ENCODE peak calls at places on chromosome X, in four cellular contexts. S is fibroblast of the aortic adventitia, P is foreskin fibroblast, H is Panc1. U is an unnamed sample.

GRCh38 chrX:124217289-124218251 is 114.9 kb upstream of the TEX13D start:
- DNase-seq in S (no peak), P (peak), H (no peak), U (no peak)

GRCh38 chrX:2552621-2553297 is 52.0 kb upstream of the DHRSX start:
- DNase-seq in S (peak), P (peak), H (no peak), U (peak)

GRCh38 chrX:110432831-110433230 is 74.2 kb downstream of the RTL9 start:
- DNase-seq in S (no peak), P (no peak), H (no peak), U (no peak)

GRCh38 chrX:44039556-44039955 is 66.4 kb upstream of the NDP start:
- DNase-seq in S (no peak), P (no peak), H (no peak), U (no peak)

GRCh38 chrX:70174754-70175153 is 2.5 kb upstream of the DGAT2L6 start:
- DNase-seq in S (peak), P (peak), H (no peak), U (no peak)

GRCh38 chrX:136711147-136711546 is 63.2 kb downstream of the CD40LG start:
- DNase-seq in S (peak), P (peak), H (no peak), U (no peak)

GRCh38 chrX:123561439-123562215 is 171.2 kb downstream of the THOC2 start:
- DNase-seq in S (no peak), P (no peak), H (no peak), U (no peak)

GRCh38 chrX:12975999-12976558 is 1.2 kb downstream of the TMSB4X start:
- DNase-seq in S (peak), P (peak), H (no peak), U (no peak)

GRCh38 chrX:100745806-100746537 is 14.1 kb upstream of the SYTL4 start:
- DNase-seq in S (no peak), P (peak), H (no peak), U (no peak)

GRCh38 chrX:41522681-41523080 is 75.5 kb downstream of the NYX start:
- DNase-seq in S (no peak), P (no peak), H (no peak), U (no peak)

GRCh38 chrX:44748014-44748413 is 95.8 kb upstream of the DUSP21 start:
- DNase-seq in S (peak), P (peak), H (no peak), U (no peak)

GRCh38 chrX:148466292-148466691 is 34.1 kb upstream of the AFF2 start:
- DNase-seq in S (no peak), P (no peak), H (no peak), U (no peak)

GRCh38 chrX:109818921-109819320 is 85.9 kb upstream of the ACSL4 start:
- DNase-seq in S (no peak), P (peak), H (no peak), U (no peak)

GRCh38 chrX:13764765-13765164 is 30.2 kb downstream of the OFD1 start:
- DNase-seq in S (no peak), P (peak), H (no peak), U (no peak)

GRCh38 chrX:3699841-3700381 is 13.5 kb downstream of the PRKX start:
- DNase-seq in S (peak), P (peak), H (no peak), U (no peak)

GRCh38 chrX:107731831-107732502 is 43.6 kb downstream of the TSC22D3 start:
- DNase-seq in S (peak), P (peak), H (no peak), U (peak)

GRCh38 chrX:110462957-110463356 is 104.3 kb downstream of the RTL9 start:
- DNase-seq in S (peak), P (peak), H (no peak), U (no peak)

GRCh38 chrX:151713859-151714258 is 2.0 kb upstream of the FATE1 start:
- DNase-seq in S (peak), P (peak), H (peak), U (no peak)

GRCh38 chrX:73812256-73812655 is 249.3 kb downstream of the CHIC1 start:
- DNase-seq in S (no peak), P (peak), H (no peak), U (no peak)

GRCh38 chrX:151176351-151176750 is at the start of gene GPR50:
- DNase-seq in S (no peak), P (no peak), H (no peak), U (no peak)

GRCh38 chrX:47619486-47620302 is at the start of gene SYN1:
- DNase-seq in S (peak), P (peak), H (no peak), U (no peak)

GRCh38 chrX:111041018-111041462 is 55.0 kb upstream of the PAK3 start:
- DNase-seq in S (peak), P (peak), H (no peak), U (peak)

GRCh38 chrX:38798956-38799355 is 2.3 kb upstream of the MID1IP1 start:
- DNase-seq in S (peak), P (peak), H (no peak), U (no peak)

GRCh38 chrX:132741706-132742105 is 216.7 kb downstream of the HS6ST2 start:
- DNase-seq in S (no peak), P (no peak), H (no peak), U (no peak)

GRCh38 chrX:63744850-63745249 is 40.2 kb downstream of the ARHGEF9 start:
- DNase-seq in S (no peak), P (no peak), H (no peak), U (no peak)

GRCh38 chrX:12974797-12975669 is at the start of gene TMSB4X:
- DNase-seq in S (peak), P (peak), H (no peak), U (peak)

GRCh38 chrX:136143714-136144113 is 3.6 kb upstream of the FHL1 start:
- DNase-seq in S (no peak), P (no peak), H (no peak), U (no peak)

GRCh38 chrX:48785156-48785524 is 1.2 kb upstream of the GATA1 start:
- DNase-seq in S (no peak), P (no peak), H (no peak), U (no peak)

GRCh38 chrX:22159071-22159470 is 113.6 kb upstream of the CBLL2 start:
- DNase-seq in S (peak), P (peak), H (no peak), U (no peak)

GRCh38 chrX:23610491-23610890 is 56.8 kb upstream of the PRDX4 start:
- DNase-seq in S (no peak), P (peak), H (no peak), U (no peak)

GRCh38 chrX:9788908-9789307 is 2.7 kb downstream of the SHROOM2 start:
- DNase-seq in S (no peak), P (peak), H (no peak), U (no peak)

GRCh38 chrX:21972721-21973120 is 32.2 kb downstream of the SMS start:
- DNase-seq in S (peak), P (peak), H (no peak), U (peak)

GRCh38 chrX:20317873-20318272 is 51.2 kb upstream of the RPS6KA3 start:
- DNase-seq in S (peak), P (no peak), H (no peak), U (no peak)

GRCh38 chrX:9614016-9614415 is 149.2 kb downstream of the TBL1X start:
- DNase-seq in S (peak), P (peak), H (no peak), U (no peak)

GRCh38 chrX:132965461-132965860 is 7.0 kb upstream of the HS6ST2 start:
- DNase-seq in S (no peak), P (no peak), H (no peak), U (no peak)

GRCh38 chrX:148905376-148905775 is 405.0 kb downstream of the AFF2 start:
- DNase-seq in S (no peak), P (no peak), H (no peak), U (no peak)

DNA sequence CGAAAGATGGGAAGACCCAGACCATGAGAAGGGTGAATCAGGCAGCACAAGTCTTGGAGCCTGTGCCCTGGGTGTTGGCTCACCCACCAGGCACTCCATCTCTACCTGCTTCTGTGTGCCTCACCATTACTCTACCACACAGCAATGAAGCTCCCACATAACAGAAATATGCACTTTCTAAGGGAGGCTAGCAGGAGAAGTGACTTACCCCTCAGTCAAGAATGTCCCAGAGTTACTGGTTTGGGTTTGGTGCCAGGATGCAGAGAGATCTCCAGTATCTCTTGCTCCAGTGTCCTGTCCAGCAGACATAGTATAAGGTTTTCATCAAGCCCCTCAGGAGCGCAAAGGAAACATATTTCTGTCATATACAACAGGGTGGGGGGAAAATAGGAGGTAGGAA is 11.3 kb upstream of the RAB40A start:
- DNase-seq in S (no peak), P (peak), H (no peak), U (no peak)
- H3K4me3 ChIP-seq in S (no peak), P (no peak), H (no peak), U (no peak)

DNA sequence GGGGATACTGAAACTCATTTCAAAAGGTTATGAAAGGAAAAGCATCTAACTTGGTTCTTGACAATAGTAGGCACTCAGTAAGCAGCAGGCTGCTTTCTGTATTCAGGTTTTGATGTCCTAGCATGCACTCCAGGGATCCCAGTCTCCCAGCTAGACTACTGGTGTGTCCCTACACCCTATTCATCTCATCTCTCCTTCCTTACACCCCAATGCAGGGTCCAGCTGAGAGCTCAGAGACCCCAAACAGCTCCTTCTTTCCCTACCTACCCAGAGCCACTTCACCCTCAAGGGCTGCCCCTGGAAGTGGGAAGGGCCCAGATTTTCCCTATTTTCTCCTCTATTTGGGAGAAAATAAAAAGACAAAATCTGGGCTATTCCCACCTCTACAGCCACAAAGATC is 1.6 kb upstream of the EFNB1 start:
- DNase-seq in S (no peak), P (no peak), H (no peak), U (no peak)
- H3K4me3 ChIP-seq in S (no peak), P (no peak), H (no peak), U (no peak)

GRCh38 chrX:66728818-66729271 is 90.0 kb upstream of the EDA2R start:
- DNase-seq in S (peak), P (peak), H (no peak), U (peak)
- H3K4me3 ChIP-seq in S (peak), P (peak), H (no peak), U (peak)

GRCh38 chrX:118976599-118977340 is 2.4 kb downstream of the LONRF3 start:
- DNase-seq in S (no peak), P (peak), H (no peak), U (no peak)
- H3K4me3 ChIP-seq in S (no peak), P (no peak), H (peak), U (peak)

GRCh38 chrX:103464774-103465117 is 54.5 kb downstream of the RAB40A start:
- DNase-seq in S (peak), P (peak), H (peak), U (no peak)
- H3K4me3 ChIP-seq in S (no peak), P (peak), H (peak), U (no peak)

U was measured in skeletal muscle cell.